ENCODE peak calls at places on chromosomes 13 and 19, in four cellular contexts. J is left lung, A is tibial artery, I is psoas muscle. V is an unnamed sample.

GRCh38 chr13:112709825-112710783 is 20.3 kb downstream of the ATP11A start:
- DNase-seq in J (peak), A (peak), I (peak), V (no peak)

GRCh38 chr19:12733369-12733896 is 1.1 kb downstream of the TRIR start:
- DNase-seq in J (no peak), A (no peak), I (no peak), V (peak)

GRCh38 chr19:18587962-18588610 is 512 bp upstream of the REX1BD start:
- DNase-seq in J (no peak), A (no peak), I (no peak), V (no peak)

GRCh38 chr13:76820759-76821158 is 65.4 kb downstream of the KCTD12 start:
- DNase-seq in J (no peak), A (peak), I (peak), V (peak)

GRCh38 chr19:6671960-6672359 is 2.0 kb upstream of the TNFSF14 start:
- DNase-seq in J (no peak), A (no peak), I (no peak), V (no peak)

GRCh38 chr19:43534811-43535761 is 2.1 kb downstream of the ZNF575 start:
- DNase-seq in J (peak), A (peak), I (peak), V (peak)

GRCh38 chr19:51025809-51026553 is 435 bp downstream of the KLK11 start:
- DNase-seq in J (no peak), A (no peak), I (peak), V (no peak)

GRCh38 chr13:73220966-73221720 is 162.3 kb downstream of the KLF5 start:
- DNase-seq in J (no peak), A (no peak), I (no peak), V (no peak)

GRCh38 chr13:52851153-52851962 is 2.9 kb upstream of the PCDH8 start:
- DNase-seq in J (no peak), A (no peak), I (no peak), V (peak)

GRCh38 chr13:31200636-31200970 is 828 bp downstream of the B3GLCT start:
- DNase-seq in J (peak), A (peak), I (peak), V (no peak)

GRCh38 chr13:48741377-48741776 is 87.6 kb downstream of the CYSLTR2 start:
- DNase-seq in J (no peak), A (no peak), I (no peak), V (peak)

GRCh38 chr13:20525144-20525600 is 485 bp downstream of the CRYL1 start:
- DNase-seq in J (peak), A (peak), I (peak), V (peak)

GRCh38 chr13:80123945-80124344 is 217.0 kb downstream of the SPRY2 start:
- DNase-seq in J (no peak), A (no peak), I (no peak), V (no peak)

GRCh38 chr13:76822691-76823267 is 63.4 kb downstream of the KCTD12 start:
- DNase-seq in J (no peak), A (no peak), I (no peak), V (peak)

GRCh38 chr19:5113101-5113557 is 144.2 kb downstream of the KDM4B start:
- DNase-seq in J (no peak), A (no peak), I (no peak), V (peak)

GRCh38 chr19:3790209-3790734 is 4.1 kb upstream of the MATK start:
- DNase-seq in J (no peak), A (no peak), I (no peak), V (no peak)

GRCh38 chr19:56301886-56302620 is 12.6 kb downstream of the ZSCAN5A start:
- DNase-seq in J (no peak), A (no peak), I (no peak), V (no peak)

GRCh38 chr13:73828811-73829210 is 305.4 kb downstream of the KLF12 start:
- DNase-seq in J (no peak), A (no peak), I (no peak), V (no peak)

GRCh38 chr13:26299168-26299788 is 45.3 kb downstream of the CDK8 start:
- DNase-seq in J (no peak), A (no peak), I (no peak), V (no peak)

GRCh38 chr13:25286308-25286968 is 850 bp downstream of the MTMR6 start:
- DNase-seq in J (peak), A (no peak), I (no peak), V (peak)

GRCh38 chr19:15551183-15552004 is 43.1 kb downstream of the CYP4F22 start:
- DNase-seq in J (no peak), A (no peak), I (peak), V (peak)

GRCh38 chr19:39827216-39827615 is 6.7 kb downstream of the DYRK1B start:
- DNase-seq in J (no peak), A (no peak), I (no peak), V (no peak)

GRCh38 chr19:46416077-46416709 is 2.8 kb upstream of the CCDC8 start:
- DNase-seq in J (peak), A (peak), I (peak), V (peak)

GRCh38 chr19:53898680-53899341 is 10.3 kb upstream of the CACNG7 start:
- DNase-seq in J (no peak), A (no peak), I (peak), V (no peak)

GRCh38 chr13:51780099-51780498 is 23.9 kb downstream of the DHRS12 start:
- DNase-seq in J (no peak), A (no peak), I (no peak), V (no peak)

GRCh38 chr13:88051746-88052482 is 380.7 kb downstream of the SLITRK5 start:
- DNase-seq in J (peak), A (no peak), I (peak), V (no peak)

GRCh38 chr13:67351915-67352314 is 121.8 kb upstream of the PCDH9 start:
- DNase-seq in J (no peak), A (no peak), I (no peak), V (peak)

GRCh38 chr19:17118957-17119356 is 43.4 kb downstream of the MYO9B start:
- DNase-seq in J (no peak), A (no peak), I (no peak), V (no peak)

GRCh38 chr13:95301135-95301946 is at the start of gene ABCC4:
- DNase-seq in J (peak), A (peak), I (peak), V (peak)

GRCh38 chr19:54207908-54208783 is 7.5 kb downstream of the RPS9 start:
- DNase-seq in J (peak), A (no peak), I (peak), V (peak)

GRCh38 chr13:75445717-75446529 is 36.0 kb downstream of the TBC1D4 start:
- DNase-seq in J (no peak), A (no peak), I (no peak), V (peak)

DNA sequence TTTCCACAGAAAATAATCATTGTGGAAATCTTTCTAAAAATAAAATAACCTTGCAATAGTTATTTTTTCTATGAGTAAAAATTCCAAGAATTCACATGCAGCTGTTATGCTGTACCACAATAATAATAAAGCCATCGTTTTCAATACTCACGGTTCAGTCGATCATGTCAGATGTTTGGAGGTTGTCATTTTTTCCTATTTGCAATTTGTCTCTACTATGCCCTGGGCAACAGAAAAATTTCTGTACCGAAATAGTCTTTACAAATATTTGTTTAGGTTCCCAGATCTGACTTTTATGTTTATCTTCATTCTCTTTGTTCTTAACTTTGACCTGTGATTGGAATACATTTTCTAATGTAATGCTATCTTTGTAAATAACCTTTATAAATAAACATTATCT is 79.7 kb downstream of the ESD start:
- DNase-seq in J (no peak), A (no peak), I (no peak), V (no peak)
- H3K4me3 ChIP-seq in J (no peak), A (no peak), I (no peak), V (no peak)

GRCh38 chr13:37587236-37587635 is 11.3 kb downstream of the POSTN start:
- DNase-seq in J (no peak), A (no peak), I (no peak), V (no peak)
- H3K4me3 ChIP-seq in J (no peak), A (no peak), I (no peak), V (no peak)

GRCh38 chr19:2608602-2608922 is 93.9 kb downstream of the GNG7 start:
- DNase-seq in J (no peak), A (no peak), I (no peak), V (no peak)
- H3K4me3 ChIP-seq in J (no peak), A (no peak), I (no peak), V (no peak)

GRCh38 chr13:103066079-103066880 is at the start of gene SLC10A2:
- DNase-seq in J (no peak), A (no peak), I (no peak), V (no peak)
- H3K4me3 ChIP-seq in J (no peak), A (no peak), I (no peak), V (no peak)

DNA sequence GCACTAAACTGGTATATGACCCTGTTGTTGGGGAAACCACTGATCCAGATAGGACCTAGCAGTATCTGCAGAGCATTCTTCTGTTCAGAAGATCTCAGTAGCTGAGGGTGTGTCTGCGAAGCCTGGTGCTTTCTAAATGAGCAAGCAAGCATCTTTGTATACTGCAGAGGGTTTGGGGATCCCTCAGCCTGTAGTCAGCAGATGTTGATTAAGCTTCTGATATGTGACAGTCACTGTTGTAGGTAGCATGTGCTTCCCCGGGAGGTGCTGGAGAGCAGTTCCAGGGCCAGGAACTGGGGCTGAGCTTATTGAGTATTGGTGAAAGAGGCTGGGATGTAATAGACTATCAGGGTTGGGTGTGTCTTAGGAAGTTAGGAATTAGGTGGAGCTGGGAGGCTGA is 1.5 kb downstream of the SCAF1 start:
- DNase-seq in J (no peak), A (no peak), I (peak), V (no peak)
- H3K4me3 ChIP-seq in J (no peak), A (no peak), I (peak), V (peak)

DNA sequence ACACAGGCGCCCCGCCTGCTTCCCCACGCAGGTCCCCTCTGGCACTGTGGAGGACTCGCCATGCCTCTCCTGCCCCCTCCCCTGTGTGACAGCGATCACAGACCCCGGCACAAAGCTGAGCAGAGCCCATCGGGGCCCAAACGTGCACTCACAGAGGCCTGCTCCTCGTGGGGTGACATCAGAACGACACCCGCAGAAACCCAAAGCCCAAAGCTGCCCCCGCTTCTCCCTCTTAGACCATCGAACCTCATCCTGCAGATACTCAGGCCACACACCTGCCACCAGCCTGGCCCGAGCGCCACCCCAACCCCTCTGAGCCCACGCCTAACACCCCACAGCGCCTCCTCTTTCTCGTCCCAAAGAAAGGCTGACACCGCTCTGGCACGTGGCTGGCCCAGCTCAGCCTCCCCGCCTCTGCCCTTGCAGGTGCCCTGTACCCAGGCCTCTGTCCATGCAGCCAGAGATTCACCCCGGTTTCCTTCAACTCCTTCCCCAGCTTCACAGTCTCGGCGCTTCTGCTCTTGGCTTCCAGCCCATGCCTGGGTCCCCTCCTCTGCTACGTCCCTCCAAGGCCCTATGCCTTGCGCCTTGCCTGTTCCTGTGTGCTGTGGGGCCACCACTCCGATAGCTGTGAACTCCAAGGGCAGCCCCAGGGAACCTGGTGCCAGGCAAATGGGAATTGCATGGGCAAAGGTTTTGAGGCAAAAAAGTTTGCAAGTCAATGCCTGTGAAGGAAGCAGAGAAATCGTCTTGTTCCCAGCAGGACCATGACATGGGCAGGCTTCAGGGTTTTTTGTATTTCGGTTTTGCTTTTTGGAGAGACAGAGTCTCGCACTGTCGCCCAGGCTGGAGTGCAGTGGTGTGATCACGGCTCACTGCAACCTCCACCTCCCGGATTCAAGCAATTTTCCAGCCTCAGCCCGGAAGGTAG is 833 bp upstream of the CBARP start:
- DNase-seq in J (no peak), A (no peak), I (no peak), V (no peak)
- H3K4me3 ChIP-seq in J (peak), A (peak), I (peak), V (peak)

DNA sequence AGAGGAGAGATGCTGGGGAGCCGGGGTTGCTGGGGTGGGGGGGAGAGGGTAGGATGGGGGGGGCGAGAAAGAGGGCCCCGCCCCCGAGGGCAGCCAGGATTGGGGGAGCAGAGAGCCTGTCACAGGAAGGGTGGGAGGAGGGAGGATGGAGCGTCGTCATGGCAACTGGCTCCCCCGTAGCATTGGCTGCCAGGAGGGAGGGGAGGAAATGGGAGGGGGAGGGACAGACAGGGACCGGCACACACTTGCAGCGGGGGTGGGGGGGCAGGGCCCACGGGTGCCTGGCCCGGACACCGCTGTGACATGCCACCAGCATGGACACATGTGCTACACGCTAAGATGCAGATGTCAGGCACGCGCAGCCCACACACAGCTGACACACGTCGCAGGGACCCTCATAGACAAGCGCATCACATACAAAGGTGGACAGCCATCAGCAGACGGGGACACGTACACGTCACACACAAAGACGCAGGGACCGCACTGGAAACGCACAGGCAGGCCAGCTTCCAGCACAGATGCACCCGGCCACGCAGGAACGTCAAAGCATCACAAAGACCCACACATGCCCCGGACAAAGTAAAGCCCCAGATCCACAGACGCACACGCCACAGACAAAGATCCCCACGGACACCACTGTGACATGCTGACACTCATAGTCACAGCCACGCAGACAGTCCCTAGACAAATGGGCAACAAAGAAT is at the start of gene LMTK3:
- DNase-seq in J (no peak), A (no peak), I (no peak), V (peak)
- H3K4me3 ChIP-seq in J (no peak), A (no peak), I (peak), V (peak)